ENCODE peak calls at places on chromosomes 7 and 10, in nine cellular contexts. L is Kasumi-1; X is astrocyte of the hippocampus; I is ureter; P is activated CD8-positive, alpha-beta memory T cell treated with anti-CD3 and anti-CD28 coated beads, Interleukin-2, amount 50 U/mL, for 48 hours; E is right atrium auricular region; Y is colonic mucosa; A is activated effector memory CD4-positive, alpha-beta T cell treated with Interleukin-2 at 50 U/mL for 16 hours; W is adrenal gland. R is an unnamed sample.

GRCh38 chr7:38195804-38196595 is 18.0 kb downstream of the STARD3NL start:
- DNase-seq in L (no peak), X (no peak), I (no peak), P (no peak), E (no peak), Y (no peak), A (no peak), W (no peak), R (no peak)

GRCh38 chr10:119620241-119620753 is 23.5 kb upstream of the TIAL1 start:
- DNase-seq in L (peak; percentile 15), X (peak; percentile 19), I (no peak), P (no peak), E (no peak), Y (no peak), A (no peak), W (no peak), R (no peak)

GRCh38 chr7:138565071-138565450 is 105.0 kb downstream of the TRIM24 start:
- DNase-seq in L (peak; percentile 98), X (no peak), I (no peak), P (no peak), E (no peak), Y (no peak), A (no peak), W (no peak), R (no peak)

GRCh38 chr7:5425507-5426225 is 2.0 kb upstream of the TNRC18 start:
- DNase-seq in L (peak; percentile 68), X (peak; percentile 92), I (peak; percentile 76), P (no peak), E (peak; percentile 72), Y (peak; percentile 74), A (no peak), W (peak; percentile 75), R (peak; percentile 92)

GRCh38 chr7:47473499-47474210 is 108.3 kb downstream of the TNS3 start:
- DNase-seq in L (no peak), X (no peak), I (no peak), P (no peak), E (no peak), Y (no peak), A (no peak), W (peak; percentile 47), R (no peak)

GRCh38 chr7:45084901-45085618 is 3.7 kb downstream of the NACAD start:
- DNase-seq in L (no peak), X (no peak), I (no peak), P (no peak), E (no peak), Y (no peak), A (no peak), W (no peak), R (no peak)

GRCh38 chr10:116038259-116038658 is 234.7 kb downstream of the GFRA1 start:
- DNase-seq in L (no peak), X (peak; percentile 67), I (peak; percentile 62), P (no peak), E (peak; percentile 80), Y (peak; percentile 32), A (no peak), W (peak; percentile 45), R (no peak)

GRCh38 chr10:78200686-78201085 is 167.0 kb downstream of the RPS24 start:
- DNase-seq in L (no peak), X (no peak), I (no peak), P (no peak), E (no peak), Y (no peak), A (no peak), W (no peak), R (no peak)

GRCh38 chr10:130046591-130046990 is 64.0 kb downstream of the C10orf143 start:
- DNase-seq in L (no peak), X (no peak), I (no peak), P (no peak), E (no peak), Y (peak; percentile 12), A (no peak), W (no peak), R (no peak)

GRCh38 chr7:2719007-2719406 is 31.0 kb downstream of the AMZ1 start:
- DNase-seq in L (no peak), X (peak; percentile 49), I (no peak), P (peak; percentile 87), E (no peak), Y (peak; percentile 46), A (peak; percentile 46), W (no peak), R (no peak)

GRCh38 chr7:24464846-24465245 is 108.4 kb upstream of the PALS2 start:
- DNase-seq in L (no peak), X (no peak), I (no peak), P (no peak), E (no peak), Y (no peak), A (no peak), W (no peak), R (no peak)

GRCh38 chr10:133264455-133264854 is 12.2 kb downstream of the ADAM8 start:
- DNase-seq in L (no peak), X (no peak), I (peak; percentile 61), P (no peak), E (no peak), Y (peak; percentile 72), A (peak; percentile 56), W (no peak), R (no peak)

GRCh38 chr10:11647676-11648075 is 36.2 kb upstream of the USP6NL start:
- DNase-seq in L (no peak), X (peak; percentile 18), I (no peak), P (no peak), E (no peak), Y (no peak), A (no peak), W (no peak), R (no peak)

GRCh38 chr10:43594944-43595589 is 11.2 kb upstream of the ZNF485 start:
- DNase-seq in L (peak; percentile 56), X (peak; percentile 41), I (no peak), P (peak; percentile 58), E (no peak), Y (no peak), A (no peak), W (peak; percentile 13), R (no peak)